ENCODE peak calls at places on chromosomes 13 and 19, in six cellular contexts. J is fibroblast of lung, N is Peyer's patch, S is right cardiac atrium, U is left ventricle myocardium inferior, L is suprapubic skin. D is an unnamed sample.

GRCh38 chr19:8262431-8262830 is 45.7 kb downstream of the CD320 start:
- DNase-seq in J (no peak), N (no peak), S (no peak), U (no peak), L (peak; percentile 50), D (no peak)

GRCh38 chr13:50732712-50733111 is 110.8 kb downstream of the DLEU7 start:
- DNase-seq in J (peak; percentile 29), N (no peak), S (no peak), U (no peak), L (no peak), D (no peak)

GRCh38 chr19:6752257-6753177 is 13.0 kb downstream of the TRIP10 start:
- DNase-seq in J (no peak), N (peak; percentile 87), S (no peak), U (no peak), L (no peak), D (peak; percentile 82)

GRCh38 chr19:36140289-36141038 is 598 bp downstream of the CAPNS1 start:
- DNase-seq in J (peak; percentile 75), N (no peak), S (peak; percentile 58), U (peak; percentile 28), L (peak; percentile 81), D (no peak)

GRCh38 chr19:18233224-18233825 is 7.1 kb upstream of the PDE4C start:
- DNase-seq in J (peak; percentile 45), N (peak; percentile 64), S (no peak), U (no peak), L (no peak), D (no peak)

GRCh38 chr19:56155124-56155687 is 14.1 kb downstream of the ZNF444 start:
- DNase-seq in J (no peak), N (no peak), S (no peak), U (no peak), L (no peak), D (no peak)

GRCh38 chr19:30357580-30357954 is 14.6 kb upstream of the ZNF536 start:
- DNase-seq in J (no peak), N (no peak), S (no peak), U (no peak), L (no peak), D (no peak)

GRCh38 chr19:11421607-11422098 is 2.5 kb upstream of the RGL3 start:
- DNase-seq in J (no peak), N (no peak), S (peak; percentile 71), U (peak; percentile 59), L (no peak), D (no peak)

GRCh38 chr19:49058592-49058991 is 1.0 kb upstream of the CGB7 start:
- DNase-seq in J (peak; percentile 51), N (no peak), S (no peak), U (no peak), L (no peak), D (no peak)

GRCh38 chr19:16249826-16250434 is 52.2 kb downstream of the AP1M1 start:
- DNase-seq in J (peak; percentile 16), N (no peak), S (no peak), U (no peak), L (no peak), D (no peak)

GRCh38 chr13:36752673-36753072 is 66.3 kb upstream of the RFXAP start:
- DNase-seq in J (peak; percentile 60), N (no peak), S (no peak), U (no peak), L (no peak), D (no peak)

DNA sequence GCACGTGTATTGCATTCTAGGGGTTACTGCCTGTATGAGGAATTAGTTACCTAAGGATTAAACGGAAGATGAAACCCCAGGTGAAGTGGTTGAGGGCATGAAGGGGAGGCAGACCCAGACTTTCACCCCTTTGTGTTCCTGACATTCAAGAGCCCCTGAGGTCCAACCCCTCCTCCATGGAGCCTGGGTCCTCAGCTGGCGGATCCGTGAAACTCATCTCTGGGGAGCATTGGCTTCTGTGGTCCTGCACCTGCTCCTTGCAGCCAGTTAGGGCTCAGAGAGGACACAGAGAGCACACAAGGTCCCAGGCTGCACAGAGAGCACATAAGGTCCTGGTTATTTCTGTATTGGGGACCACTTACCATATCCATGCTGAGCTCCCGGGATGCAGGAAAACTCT is 7.0 kb upstream of the LILRA1 start:
- DNase-seq in J (no peak), N (no peak), S (no peak), U (no peak), L (no peak), D (peak; percentile 36)
- H3K4me3 ChIP-seq in J (no peak overlapping the region), N (no peak overlapping the region), S (no peak overlapping the region), U (no peak overlapping the region), L (no peak overlapping the region), D (no peak overlapping the region)

DNA sequence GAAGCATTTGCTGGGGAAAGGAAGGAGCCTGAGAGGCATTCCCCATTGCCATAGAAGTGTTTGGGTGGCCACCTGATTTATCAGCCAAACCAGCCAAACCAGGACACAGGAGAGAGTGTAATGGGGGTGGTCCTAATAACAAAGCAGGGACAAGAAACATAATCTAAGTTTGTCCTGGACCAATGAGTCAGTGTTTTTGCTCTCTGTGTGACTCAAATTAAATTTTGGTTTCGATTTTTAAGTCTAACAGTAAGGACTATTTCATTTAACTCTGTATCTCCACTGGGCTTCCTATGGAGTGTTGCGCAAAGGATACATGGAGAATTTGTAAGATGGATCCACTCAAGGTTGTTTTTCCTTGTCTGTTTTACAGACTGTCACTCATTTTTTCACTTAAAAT is 19.5 kb upstream of the TRPC4 start:
- DNase-seq in J (peak; percentile 11), N (no peak), S (no peak), U (no peak), L (no peak), D (no peak)
- H3K4me3 ChIP-seq in J (no peak overlapping the region), N (no peak overlapping the region), S (no peak overlapping the region), U (no peak overlapping the region), L (no peak overlapping the region), D (no peak overlapping the region)

GRCh38 chr19:51158474-51159129 is 16.5 kb downstream of the SIGLEC7 start:
- DNase-seq in J (no peak), N (no peak), S (peak; percentile 48), U (peak; percentile 52), L (no peak), D (peak; percentile 56)
- H3K4me3 ChIP-seq in J (no peak overlapping the region), N (no peak overlapping the region), S (no peak overlapping the region), U (no peak overlapping the region), L (no peak overlapping the region), D (no peak overlapping the region)

GRCh38 chr13:106318941-106319411 is 216.5 kb downstream of the EFNB2 start:
- DNase-seq in J (peak; percentile 98), N (no peak), S (no peak), U (no peak), L (no peak), D (no peak)

GRCh38 chr13:106326751-106327150 is 208.7 kb downstream of the EFNB2 start:
- DNase-seq in J (no peak), N (no peak), S (no peak), U (no peak), L (no peak), D (no peak)

DNA sequence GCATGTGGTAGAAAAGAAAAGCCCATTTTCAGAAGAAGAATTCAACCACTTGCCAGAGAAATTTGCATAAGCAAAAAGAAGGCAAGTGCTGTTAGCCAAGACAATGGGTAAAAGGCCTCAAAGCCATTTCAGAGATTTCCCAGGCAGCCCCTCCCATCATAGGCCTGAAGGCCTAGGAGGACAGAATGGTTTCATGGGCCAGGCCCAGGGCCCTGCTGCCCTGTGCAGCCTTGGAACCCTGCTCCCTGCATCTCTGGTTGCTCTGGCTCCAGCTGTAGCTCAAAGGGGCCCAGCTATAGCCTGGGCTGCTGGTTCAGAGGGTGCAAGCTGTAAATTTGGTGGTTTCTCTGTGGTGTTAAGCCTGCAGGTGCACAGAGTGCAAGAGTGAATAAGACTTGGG is 212.8 kb downstream of the EFNB2 start:
- DNase-seq in J (no peak), N (no peak), S (no peak), U (no peak), L (no peak), D (no peak)
- H3K4me3 ChIP-seq in J (no peak overlapping the region), N (no peak overlapping the region), S (no peak overlapping the region), U (no peak overlapping the region), L (no peak overlapping the region), D (no peak overlapping the region)